ENCODE peak calls at places on chromosomes 3 and 15, in nine cellular contexts. X, S, F, G, O, R, Q, A and U are unnamed samples.

GRCh38 chr3:173371848-173372487 is 25.6 kb upstream of the NLGN1 start:
- DNase-seq in X (peak), S (no peak), F (peak), G (peak), O (peak), R (peak), Q (no peak), A (peak), U (peak)

GRCh38 chr3:197080344-197080743 is 50.7 kb upstream of the MELTF start:
- DNase-seq in X (no peak), S (no peak), F (no peak), G (no peak), O (no peak), R (no peak), Q (no peak), A (no peak), U (no peak)

GRCh38 chr15:66108483-66109270 is 144.9 kb downstream of the MEGF11 start:
- DNase-seq in X (peak), S (no peak), F (no peak), G (no peak), O (no peak), R (no peak), Q (no peak), A (peak), U (no peak)

GRCh38 chr3:13623101-13623654 is 74.3 kb downstream of the FBLN2 start:
- DNase-seq in X (no peak), S (no peak), F (no peak), G (no peak), O (no peak), R (peak), Q (no peak), A (no peak), U (no peak)

GRCh38 chr3:127043041-127043641 is 60.2 kb downstream of the PLXNA1 start:
- DNase-seq in X (no peak), S (no peak), F (peak), G (no peak), O (no peak), R (no peak), Q (no peak), A (no peak), U (no peak)

GRCh38 chr3:72272356-72272755 is 487.4 kb upstream of the PROK2 start:
- DNase-seq in X (no peak), S (no peak), F (no peak), G (peak), O (no peak), R (no peak), Q (no peak), A (peak), U (no peak)

GRCh38 chr3:17030438-17030837 is 145.7 kb downstream of the PLCL2 start:
- DNase-seq in X (no peak), S (no peak), F (peak), G (no peak), O (no peak), R (no peak), Q (no peak), A (no peak), U (no peak)

GRCh38 chr15:72057548-72058091 is 60.3 kb downstream of the MYO9A start:
- DNase-seq in X (no peak), S (no peak), F (no peak), G (no peak), O (no peak), R (no peak), Q (no peak), A (no peak), U (no peak)

GRCh38 chr15:60605879-60606304 is 127.0 kb upstream of the ICE2 start:
- DNase-seq in X (no peak), S (no peak), F (no peak), G (no peak), O (peak), R (peak), Q (no peak), A (no peak), U (no peak)

GRCh38 chr15:51970981-51971352 is 611 bp downstream of the LEO1 start:
- DNase-seq in X (peak), S (no peak), F (no peak), G (no peak), O (no peak), R (no peak), Q (no peak), A (no peak), U (no peak)

GRCh38 chr15:68666120-68666811 is 87.5 kb downstream of the CORO2B start:
- DNase-seq in X (peak), S (no peak), F (no peak), G (no peak), O (no peak), R (no peak), Q (no peak), A (peak), U (no peak)

GRCh38 chr3:177334803-177335202 is 137.5 kb upstream of the TBL1XR1 start:
- DNase-seq in X (no peak), S (no peak), F (no peak), G (no peak), O (no peak), R (no peak), Q (no peak), A (no peak), U (no peak)

GRCh38 chr15:97728791-97729190 is 231.7 kb upstream of the ARRDC4 start:
- DNase-seq in X (no peak), S (no peak), F (no peak), G (peak), O (no peak), R (no peak), Q (no peak), A (peak), U (no peak)